ENCODE peak calls at places on chromosome 2, in five cellular contexts. One of them, this sample, is unnamed.
A peak's percentile ranks its signal among the peaks of the same experiment; 100 is the strongest.

GRCh38 chr2:220962556-220962955 is 609.5 kb downstream of the EPHA4 start:
- DNase-seq in HCT116: no peak
- DNase-seq in transverse colon: no peak
- DNase-seq in H1: no peak
- DNase-seq in stomach: no peak
- DNase-seq in this sample: no peak

GRCh38 chr2:127515383-127515915 is 10.8 kb downstream of the IWS1 start:
- DNase-seq in transverse colon: no peak
- DNase-seq in stomach: no peak
- DNase-seq in HCT116: no peak
- DNase-seq in H1: no peak
- DNase-seq in this sample: no peak

GRCh38 chr2:105834931-105835330 is 90.2 kb downstream of the NCK2 start:
- DNase-seq in transverse colon: no peak
- DNase-seq in stomach: no peak
- DNase-seq in HCT116: no peak
- DNase-seq in H1: no peak
- DNase-seq in this sample: no peak

GRCh38 chr2:36389081-36389480 is 33.5 kb downstream of the CRIM1 start:
- DNase-seq in stomach: no peak
- DNase-seq in HCT116: no peak
- DNase-seq in transverse colon: no peak
- DNase-seq in H1: no peak
- DNase-seq in this sample: no peak

GRCh38 chr2:852168-852567 is 98.5 kb upstream of the SNTG2 start:
- DNase-seq in H1: no peak
- DNase-seq in HCT116: no peak
- DNase-seq in transverse colon: no peak
- DNase-seq in stomach: no peak
- DNase-seq in this sample: no peak

GRCh38 chr2:98269274-98269673 is 77.0 kb upstream of the CNGA3 start:
- DNase-seq in transverse colon: no peak
- DNase-seq in H1: no peak
- DNase-seq in HCT116: peak; percentile 64
- DNase-seq in stomach: no peak
- DNase-seq in this sample: no peak

GRCh38 chr2:212936572-212936971 is 214.8 kb downstream of the IKZF2 start:
- DNase-seq in transverse colon: no peak
- DNase-seq in HCT116: no peak
- DNase-seq in stomach: no peak
- DNase-seq in H1: no peak
- DNase-seq in this sample: no peak

GRCh38 chr2:42054657-42055430 is 7.0 kb downstream of the PKDCC start:
- DNase-seq in stomach: peak; percentile 39
- DNase-seq in HCT116: peak; percentile 10
- DNase-seq in transverse colon: peak; percentile 85
- DNase-seq in H1: no peak
- DNase-seq in this sample: no peak

GRCh38 chr2:218014706-218015685 is 12.2 kb upstream of the TNS1 start:
- DNase-seq in HCT116: no peak
- DNase-seq in stomach: no peak
- DNase-seq in H1: no peak
- DNase-seq in transverse colon: no peak
- DNase-seq in this sample: no peak

GRCh38 chr2:675460-675859 is 1.7 kb downstream of the TMEM18 start:
- DNase-seq in transverse colon: no peak
- DNase-seq in H1: no peak
- DNase-seq in HCT116: no peak
- DNase-seq in stomach: no peak
- DNase-seq in this sample: no peak

GRCh38 chr2:71576541-71576940 is 123.2 kb downstream of the DYSF start:
- DNase-seq in HCT116: no peak
- DNase-seq in H1: no peak
- DNase-seq in transverse colon: no peak
- DNase-seq in stomach: no peak
- DNase-seq in this sample: no peak

GRCh38 chr2:241035818-241036396 is 37.5 kb downstream of the SNED1 start:
- DNase-seq in HCT116: no peak
- DNase-seq in H1: no peak
- DNase-seq in transverse colon: no peak
- DNase-seq in stomach: no peak
- DNase-seq in this sample: no peak

GRCh38 chr2:211957799-211958198 is 580.8 kb downstream of the ERBB4 start:
- DNase-seq in H1: no peak
- DNase-seq in transverse colon: no peak
- DNase-seq in HCT116: no peak
- DNase-seq in stomach: no peak
- DNase-seq in this sample: no peak

GRCh38 chr2:72893594-72894319 is 6.5 kb downstream of the SPR start:
- DNase-seq in H1: peak; percentile 88
- DNase-seq in HCT116: no peak
- DNase-seq in transverse colon: peak; percentile 48
- DNase-seq in stomach: no peak
- DNase-seq in this sample: no peak

GRCh38 chr2:192072778-192073177 is 122.0 kb downstream of the TMEFF2 start:
- DNase-seq in H1: no peak
- DNase-seq in transverse colon: no peak
- DNase-seq in HCT116: no peak
- DNase-seq in stomach: no peak
- DNase-seq in this sample: no peak

GRCh38 chr2:213848631-213849030 is 562.2 kb upstream of the VWC2L start:
- DNase-seq in HCT116: no peak
- DNase-seq in stomach: no peak
- DNase-seq in transverse colon: no peak
- DNase-seq in H1: no peak
- DNase-seq in this sample: no peak

GRCh38 chr2:218892693-218893348 is 12.2 kb downstream of the WNT10A start:
- DNase-seq in H1: peak; percentile 82
- DNase-seq in HCT116: peak; percentile 56
- DNase-seq in stomach: peak; percentile 81
- DNase-seq in transverse colon: peak; percentile 86
- DNase-seq in this sample: no peak

GRCh38 chr2:97765933-97766332 is 52.6 kb downstream of the ZAP70 start:
- DNase-seq in HCT116: no peak
- DNase-seq in transverse colon: no peak
- DNase-seq in stomach: no peak
- DNase-seq in H1: no peak
- DNase-seq in this sample: no peak

GRCh38 chr2:18402-19271 is 27.7 kb downstream of the FAM110C start:
- DNase-seq in stomach: no peak
- DNase-seq in transverse colon: no peak
- DNase-seq in H1: no peak
- DNase-seq in HCT116: no peak
- DNase-seq in this sample: no peak

GRCh38 chr2:172736419-172737174 is 952 bp downstream of the RAPGEF4 start:
- DNase-seq in H1: no peak
- DNase-seq in stomach: no peak
- DNase-seq in transverse colon: no peak
- DNase-seq in HCT116: no peak
- DNase-seq in this sample: no peak

GRCh38 chr2:234249873-234250272 is 199.4 kb downstream of the SPP2 start:
- DNase-seq in HCT116: no peak
- DNase-seq in transverse colon: no peak
- DNase-seq in H1: no peak
- DNase-seq in stomach: no peak
- DNase-seq in this sample: no peak

GRCh38 chr2:111119004-111119846 is 1.5 kb upstream of the BCL2L11 start:
- DNase-seq in HCT116: no peak
- DNase-seq in H1: peak; percentile 66
- DNase-seq in transverse colon: peak; percentile 50
- DNase-seq in stomach: no peak
- DNase-seq in this sample: peak; percentile 80

GRCh38 chr2:869894-870293 is 80.8 kb upstream of the SNTG2 start:
- DNase-seq in transverse colon: no peak
- DNase-seq in H1: no peak
- DNase-seq in HCT116: no peak
- DNase-seq in stomach: peak; percentile 9
- DNase-seq in this sample: peak; percentile 8

GRCh38 chr2:64943387-64944150 is 45.6 kb upstream of the SLC1A4 start:
- DNase-seq in HCT116: no peak
- DNase-seq in stomach: peak; percentile 48
- DNase-seq in H1: no peak
- DNase-seq in transverse colon: no peak
- DNase-seq in this sample: peak; percentile 83

GRCh38 chr2:153519260-153519875 is 40.8 kb upstream of the RPRM start:
- DNase-seq in transverse colon: peak; percentile 54
- DNase-seq in H1: peak; percentile 81
- DNase-seq in HCT116: peak; percentile 55
- DNase-seq in stomach: peak; percentile 60
- DNase-seq in this sample: no peak

GRCh38 chr2:157413342-157414035 is 30.4 kb downstream of the CYTIP start:
- DNase-seq in stomach: no peak
- DNase-seq in HCT116: no peak
- DNase-seq in transverse colon: no peak
- DNase-seq in H1: no peak
- DNase-seq in this sample: no peak

GRCh38 chr2:5453648-5454390 is 238.4 kb upstream of the SOX11 start:
- DNase-seq in HCT116: no peak
- DNase-seq in stomach: no peak
- DNase-seq in H1: no peak
- DNase-seq in transverse colon: no peak
- DNase-seq in this sample: no peak

GRCh38 chr2:219269362-219270054 is 9.7 kb upstream of the DNAJB2 start:
- DNase-seq in stomach: peak; percentile 61
- DNase-seq in transverse colon: peak; percentile 76
- DNase-seq in H1: no peak
- DNase-seq in HCT116: no peak
- DNase-seq in this sample: no peak

GRCh38 chr2:120012363-120012762 is 514 bp upstream of the EPB41L5 start:
- DNase-seq in H1: no peak
- DNase-seq in stomach: no peak
- DNase-seq in HCT116: no peak
- DNase-seq in transverse colon: no peak
- DNase-seq in this sample: no peak

GRCh38 chr2:133591164-133591563 is 22.9 kb upstream of the NCKAP5 start:
- DNase-seq in HCT116: no peak
- DNase-seq in stomach: peak; percentile 42
- DNase-seq in transverse colon: peak; percentile 30
- DNase-seq in H1: no peak
- DNase-seq in this sample: no peak

GRCh38 chr2:200985806-200986205 is 22.3 kb upstream of the ORC2 start:
- DNase-seq in transverse colon: no peak
- DNase-seq in stomach: no peak
- DNase-seq in HCT116: no peak
- DNase-seq in H1: no peak
- DNase-seq in this sample: no peak

GRCh38 chr2:642431-642815 is 34.8 kb downstream of the TMEM18 start:
- DNase-seq in stomach: no peak
- DNase-seq in H1: no peak
- DNase-seq in transverse colon: no peak
- DNase-seq in HCT116: no peak
- DNase-seq in this sample: no peak

GRCh38 chr2:130252880-130253645 is 54.8 kb upstream of the TUBA3E start:
- DNase-seq in transverse colon: peak; percentile 45
- DNase-seq in stomach: no peak
- DNase-seq in H1: no peak
- DNase-seq in HCT116: no peak
- DNase-seq in this sample: no peak
- TF ChIP-seq POLR2AphosphoS5 in transverse colon: no peak
- TF ChIP-seq POLR2AphosphoS5 in stomach: no peak
- TF ChIP-seq POLR2AphosphoS5 in H1: no peak
- TF ChIP-seq POLR2AphosphoS5 in HCT116: no peak
- TF ChIP-seq POLR2AphosphoS5 in this sample: no peak

DNA sequence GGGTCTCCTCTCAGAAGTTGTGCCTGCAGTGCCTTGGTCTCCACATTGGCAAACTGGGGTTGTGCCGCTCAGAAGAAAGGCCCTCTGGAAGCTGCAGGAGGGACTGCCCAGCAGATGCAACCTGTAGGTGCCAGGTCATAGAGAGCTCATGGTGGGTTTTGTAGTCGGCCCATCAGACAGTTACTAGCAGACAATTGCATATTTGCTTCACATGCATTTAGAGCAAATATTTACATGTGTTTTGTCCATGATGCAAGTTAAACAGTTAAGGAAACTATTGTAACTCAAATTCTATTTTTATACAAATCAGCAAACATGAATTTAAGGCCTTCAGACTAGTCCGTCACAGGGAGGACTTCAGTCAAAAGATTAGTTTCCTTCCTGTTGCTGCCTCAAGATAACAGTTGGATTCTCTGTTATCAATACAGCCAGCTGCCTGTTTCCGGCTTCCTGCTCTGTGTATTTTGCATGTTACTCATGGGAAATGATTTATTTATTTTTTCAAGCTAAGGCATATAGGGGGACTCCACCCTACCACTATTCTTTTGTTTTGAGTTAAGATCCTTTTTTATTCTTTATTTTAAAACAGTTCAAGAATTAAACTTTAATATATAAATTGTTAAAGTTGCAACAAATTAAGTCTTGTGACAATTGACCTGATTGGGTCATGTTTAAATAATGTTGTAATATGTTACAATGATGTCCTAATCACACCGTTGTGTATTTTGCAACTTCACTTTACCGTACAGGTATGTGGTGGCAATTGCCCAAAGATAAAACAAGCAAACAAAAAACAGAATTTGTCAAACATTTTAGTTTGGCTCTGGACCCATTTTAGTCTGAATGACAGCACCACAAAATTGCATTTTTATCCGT is 133.5 kb downstream of the SPTBN1 start:
- DNase-seq in H1: no peak
- DNase-seq in HCT116: no peak
- DNase-seq in stomach: peak; percentile 52
- DNase-seq in transverse colon: peak; percentile 55
- DNase-seq in this sample: no peak
- TF ChIP-seq POLR2A in H1: no peak
- TF ChIP-seq POLR2A in HCT116: no peak
- TF ChIP-seq POLR2A in stomach: no peak
- TF ChIP-seq POLR2A in transverse colon: no peak
- TF ChIP-seq POLR2A in this sample: no peak

DNA sequence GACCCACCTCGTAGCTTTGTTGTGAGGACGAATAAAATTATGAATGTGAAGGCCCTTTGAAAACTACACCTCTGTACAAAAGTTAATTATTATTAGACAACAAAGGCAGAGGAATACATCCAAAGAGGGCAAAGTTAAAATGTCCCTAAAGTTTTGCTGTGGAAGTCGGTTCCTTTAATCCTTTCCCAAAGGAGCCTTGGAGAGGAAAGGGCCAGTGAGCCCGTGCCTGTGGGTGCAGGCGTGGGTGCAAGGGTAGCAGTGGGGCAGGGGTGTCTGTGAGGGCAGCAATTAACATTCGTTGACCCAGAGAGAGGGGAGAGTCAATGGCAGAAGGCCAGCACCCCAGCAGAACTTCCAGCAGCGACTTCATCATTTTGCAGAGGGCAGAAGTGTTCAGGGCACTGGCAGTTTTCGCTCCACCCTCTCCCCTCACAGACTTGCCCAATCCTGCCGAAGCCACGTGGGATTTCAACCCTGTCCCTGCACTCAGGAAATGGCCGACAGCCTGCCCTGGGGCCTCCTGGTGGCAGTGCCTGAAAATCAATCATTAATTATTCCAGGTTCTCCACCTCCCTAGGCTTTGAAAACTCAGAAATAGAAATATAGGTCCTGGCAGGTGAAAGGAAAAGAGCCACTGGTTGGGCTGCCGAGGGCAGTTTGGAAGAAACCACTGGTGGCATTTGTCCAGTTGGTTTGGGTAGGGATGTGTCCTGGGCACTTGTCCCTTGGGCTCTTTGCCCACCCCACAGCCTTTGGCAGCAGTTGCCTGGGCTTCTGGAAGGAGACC is 4.2 kb upstream of the PAX8 start:
- DNase-seq in HCT116: peak; percentile 61
- DNase-seq in H1: peak; percentile 52
- DNase-seq in stomach: peak; percentile 80
- DNase-seq in transverse colon: peak; percentile 70
- DNase-seq in this sample: no peak
- TF ChIP-seq CTCF in HCT116: peak; percentile 30
- TF ChIP-seq CTCF in H1: peak; percentile 25
- TF ChIP-seq CTCF in stomach: peak; percentile 48
- TF ChIP-seq CTCF in transverse colon: peak; percentile 27
- TF ChIP-seq CTCF in this sample: peak; percentile 9

GRCh38 chr2:21042958-21043743 is 722 bp downstream of the APOB start:
- DNase-seq in HCT116: peak; percentile 8
- DNase-seq in stomach: peak; percentile 74
- DNase-seq in transverse colon: peak; percentile 62
- DNase-seq in H1: peak; percentile 89
- DNase-seq in this sample: peak; percentile 71
- TF ChIP-seq POLR2AphosphoS5 in HCT116: no peak
- TF ChIP-seq POLR2AphosphoS5 in stomach: no peak
- TF ChIP-seq POLR2AphosphoS5 in transverse colon: no peak
- TF ChIP-seq POLR2AphosphoS5 in H1: no peak
- TF ChIP-seq POLR2AphosphoS5 in this sample: no peak